ENCODE peak calls at places on chromosomes 7 and 10, in six cellular contexts. C is CD4-positive, alpha-beta T cell; X is PC-3; A is esophagus muscularis mucosa; W is ascending aorta; F is fibroblast of lung. N is an unnamed sample. For H3K9me3, the result is how much of the 10 kb centered on the place peaks cover.

GRCh38 chr10:50511512-50512213 is 112.1 kb downstream of the SGMS1 start:
- DNase-seq in C (no peak), X (peak), A (no peak), W (no peak), F (peak), N (no peak)

GRCh38 chr10:61452655-61453641 is at the start of gene TMEM26:
- DNase-seq in C (no peak), X (no peak), A (no peak), W (peak), F (peak), N (no peak)

GRCh38 chr10:132684164-132684891 is 101.6 kb downstream of the NKX6-2 start:
- DNase-seq in C (no peak), X (peak), A (no peak), W (peak), F (peak), N (no peak)

GRCh38 chr7:83936056-83936703 is 258.4 kb downstream of the SEMA3A start:
- DNase-seq in C (peak), X (peak), A (no peak), W (no peak), F (peak), N (no peak)

GRCh38 chr7:122006687-122007086 is 133.7 kb downstream of the PTPRZ1 start:
- DNase-seq in C (no peak), X (peak), A (no peak), W (no peak), F (no peak), N (no peak)

GRCh38 chr10:44384601-44385422 is at the start of gene CXCL12:
- DNase-seq in C (no peak), X (no peak), A (no peak), W (peak), F (no peak), N (no peak)

GRCh38 chr7:149348758-149349369 is 86.9 kb downstream of the ZNF783 start:
- DNase-seq in C (no peak), X (no peak), A (no peak), W (no peak), F (no peak), N (no peak)

GRCh38 chr7:105439174-105439893 is 50.6 kb upstream of the SRPK2 start:
- DNase-seq in C (no peak), X (peak), A (no peak), W (no peak), F (peak), N (no peak)

GRCh38 chr7:84677386-84677785 is 482.8 kb upstream of the SEMA3A start:
- DNase-seq in C (no peak), X (no peak), A (no peak), W (no peak), F (peak), N (no peak)

GRCh38 chr10:24920907-24921881 is 31.2 kb downstream of the PRTFDC1 start:
- DNase-seq in C (no peak), X (peak), A (no peak), W (peak), F (peak), N (peak)

GRCh38 chr10:26780793-26781601 is 79.8 kb downstream of the ABI1 start:
- DNase-seq in C (no peak), X (peak), A (no peak), W (no peak), F (peak), N (no peak)

GRCh38 chr7:104650991-104651680 is 322.7 kb downstream of the LHFPL3 start:
- DNase-seq in C (no peak), X (no peak), A (no peak), W (no peak), F (no peak), N (no peak)

GRCh38 chr10:88120599-88121333 is 257.3 kb downstream of the PTEN start:
- DNase-seq in C (no peak), X (no peak), A (no peak), W (no peak), F (no peak), N (no peak)

GRCh38 chr10:84298077-84298476 is 30.3 kb upstream of the CCSER2 start:
- DNase-seq in C (no peak), X (no peak), A (no peak), W (no peak), F (no peak), N (no peak)

GRCh38 chr7:102061981-102062390 is 224.7 kb upstream of the SH2B2 start:
- DNase-seq in C (no peak), X (no peak), A (no peak), W (peak), F (no peak), N (no peak)

GRCh38 chr7:40470111-40470736 is 335.4 kb downstream of the SUGCT start:
- DNase-seq in C (no peak), X (no peak), A (no peak), W (peak), F (peak), N (no peak)

GRCh38 chr10:103506061-103506460 is 12.6 kb downstream of the NEURL1 start:
- DNase-seq in C (no peak), X (no peak), A (no peak), W (peak), F (no peak), N (no peak)

GRCh38 chr7:26950854-26951253 is 86.5 kb upstream of the SKAP2 start:
- DNase-seq in C (no peak), X (no peak), A (no peak), W (no peak), F (peak), N (no peak)

GRCh38 chr7:120218702-120219101 is 54.3 kb upstream of the KCND2 start:
- DNase-seq in C (no peak), X (no peak), A (no peak), W (no peak), F (peak), N (no peak)

GRCh38 chr7:124246262-124246863 is 213.5 kb upstream of the TMEM229A start:
- DNase-seq in C (no peak), X (peak), A (no peak), W (no peak), F (peak), N (no peak)

GRCh38 chr10:13023754-13024153 is 22.2 kb upstream of the CCDC3 start:
- DNase-seq in C (no peak), X (no peak), A (no peak), W (no peak), F (no peak), N (no peak)

GRCh38 chr10:792792-793100 is 103.3 kb upstream of the DIP2C start:
- DNase-seq in C (no peak), X (no peak), A (no peak), W (no peak), F (peak), N (no peak)

GRCh38 chr7:80699030-80699638 is 60.7 kb downstream of the CD36 start:
- DNase-seq in C (no peak), X (peak), A (no peak), W (no peak), F (peak), N (no peak)

GRCh38 chr7:75650671-75651070 is 88.1 kb downstream of the HIP1 start:
- DNase-seq in C (no peak), X (no peak), A (no peak), W (peak), F (no peak), N (peak)

GRCh38 chr10:35225204-35225603 is 98.6 kb downstream of the CREM start:
- DNase-seq in C (no peak), X (peak), A (no peak), W (no peak), F (no peak), N (no peak)

GRCh38 chr10:7405637-7406036 is 5.2 kb downstream of the SFMBT2 start:
- DNase-seq in C (no peak), X (no peak), A (no peak), W (no peak), F (no peak), N (no peak)

GRCh38 chr10:11673346-11674330 is 62.2 kb upstream of the USP6NL start:
- DNase-seq in C (no peak), X (no peak), A (no peak), W (no peak), F (no peak), N (no peak)

GRCh38 chr7:115709664-115710063 is 320.9 kb downstream of the TFEC start:
- DNase-seq in C (no peak), X (no peak), A (no peak), W (no peak), F (no peak), N (no peak)

GRCh38 chr7:13050703-13051102 is 363.3 kb downstream of the ARL4A start:
- DNase-seq in C (no peak), X (peak), A (no peak), W (no peak), F (peak), N (no peak)

GRCh38 chr10:35606423-35606822 is 1.3 kb downstream of the GJD4 start:
- DNase-seq in C (no peak), X (peak), A (no peak), W (no peak), F (peak), N (no peak)

GRCh38 chr7:32058017-32058416 is 12.2 kb downstream of the PDE1C start:
- DNase-seq in C (no peak), X (no peak), A (no peak), W (no peak), F (no peak), N (no peak)
- H3K27ac ChIP-seq in C (no peak), X (no peak), A (peak), W (no peak), F (no peak), N (no peak)

GRCh38 chr7:23469150-23469960 is 936 bp downstream of the IGF2BP3 start:
- DNase-seq in C (no peak), X (no peak), A (peak), W (no peak), F (no peak), N (no peak)
- TF ChIP-seq CTCF in C (no peak), X (no peak), A (no peak), W (no peak), F (no peak), N (no peak)

GRCh38 chr10:128471151-128471550 is 344.9 kb upstream of the MKI67 start:
- DNase-seq in C (no peak), X (no peak), A (no peak), W (no peak), F (no peak), N (no peak)
- H3K9me3 ChIP-seq in C (under half), X (under half), A (under half), W (under half), F (under half), N (under half)

DNA sequence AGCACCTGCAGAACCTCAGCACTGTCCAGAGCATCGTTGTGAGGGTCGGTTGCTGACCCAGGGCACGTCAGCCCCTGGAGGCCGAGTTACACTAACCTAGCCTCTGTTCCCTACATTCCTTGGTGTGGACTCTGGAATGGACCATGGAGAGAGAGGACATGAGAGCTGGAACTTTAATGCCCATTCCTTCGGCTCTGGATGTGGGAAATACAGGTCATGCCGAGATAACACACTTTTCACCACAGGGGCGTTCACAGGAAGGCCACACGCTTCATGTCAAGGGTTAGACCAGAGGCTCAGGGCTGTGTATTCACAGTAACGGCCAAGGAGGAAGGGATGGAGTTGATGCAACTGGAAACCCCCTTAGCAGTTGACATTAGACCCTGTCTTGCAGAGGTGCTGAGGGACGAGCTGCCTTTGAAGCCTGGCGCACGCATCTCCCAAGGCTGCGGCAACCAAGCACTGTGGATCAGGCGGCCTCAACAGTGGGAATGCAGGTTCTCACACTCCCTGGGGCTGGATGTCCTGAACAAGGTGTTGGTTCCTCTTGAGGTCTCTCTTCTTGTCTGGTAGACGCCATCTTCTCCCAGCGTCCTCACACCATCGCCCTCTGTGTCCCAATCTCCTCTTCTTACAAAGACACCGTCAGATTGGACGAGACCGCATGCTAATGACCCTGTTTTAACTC is 245.2 kb downstream of the KLF6 start:
- DNase-seq in C (no peak), X (no peak), A (no peak), W (no peak), F (no peak), N (no peak)
- H3K27ac ChIP-seq in C (no peak), X (peak), A (peak), W (peak), F (peak), N (peak)

GRCh38 chr10:73772280-73773151 is 9.3 kb upstream of the CHCHD1 start:
- DNase-seq in C (peak), X (peak), A (peak), W (peak), F (peak), N (peak)
- TF ChIP-seq CTCF in C (no peak), X (peak), A (no peak), W (peak), F (no peak), N (no peak)

GRCh38 chr7:4021413-4021812 is 660.7 kb upstream of the FOXK1 start:
- DNase-seq in C (no peak), X (no peak), A (no peak), W (no peak), F (no peak), N (no peak)

GRCh38 chr7:4025694-4026615 is 656.1 kb upstream of the FOXK1 start:
- DNase-seq in C (no peak), X (no peak), A (no peak), W (no peak), F (no peak), N (no peak)

GRCh38 chr7:4023502-4023901 is 658.6 kb upstream of the FOXK1 start:
- DNase-seq in C (no peak), X (no peak), A (no peak), W (no peak), F (no peak), N (no peak)

GRCh38 chr7:4025211-4025610 is 656.9 kb upstream of the FOXK1 start:
- DNase-seq in C (no peak), X (no peak), A (no peak), W (no peak), F (no peak), N (no peak)

GRCh38 chr7:4024133-4024532 is 658.0 kb upstream of the FOXK1 start:
- DNase-seq in C (no peak), X (no peak), A (no peak), W (no peak), F (no peak), N (no peak)
- H3K9me3 ChIP-seq in C (under half), X (under half), A (under half), W (under half), F (under half), N (under half)

DNA sequence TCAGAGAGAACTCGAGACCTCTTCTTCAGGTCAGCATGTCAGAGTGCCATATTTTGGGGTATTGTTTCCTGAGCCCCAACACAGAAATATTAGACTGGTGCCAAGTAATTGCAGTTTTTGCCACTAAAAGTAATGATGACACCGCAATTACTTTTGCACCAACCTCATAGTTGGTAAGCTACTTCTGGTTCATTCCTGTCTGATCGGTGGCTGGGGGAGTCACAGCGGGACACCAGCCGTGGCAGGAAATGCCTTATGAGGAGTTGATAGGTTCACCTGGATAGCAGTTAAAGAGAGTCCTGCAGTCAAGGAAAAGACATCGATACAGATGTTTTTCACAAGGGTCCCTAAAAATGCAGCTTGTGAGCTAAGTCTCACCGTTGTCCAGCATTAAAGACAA is 23.9 kb upstream of the ATP6V0A4 start:
- DNase-seq in C (no peak), X (no peak), A (no peak), W (no peak), F (no peak), N (no peak)
- H3K27ac ChIP-seq in C (no peak), X (no peak), A (no peak), W (no peak), F (no peak), N (no peak)

GRCh38 chr10:118823256-118823907 is 68.6 kb upstream of the CACUL1 start:
- DNase-seq in C (no peak), X (no peak), A (no peak), W (no peak), F (no peak), N (no peak)

GRCh38 chr10:118832242-118832651 is 77.5 kb upstream of the CACUL1 start:
- DNase-seq in C (no peak), X (no peak), A (no peak), W (peak), F (peak), N (no peak)

GRCh38 chr10:118827466-118828155 is 72.8 kb upstream of the CACUL1 start:
- DNase-seq in C (no peak), X (no peak), A (no peak), W (no peak), F (no peak), N (no peak)
- TF ChIP-seq CTCF in C (peak), X (peak), A (no peak), W (no peak), F (peak), N (no peak)

GRCh38 chr7:64999165-65000004 is 7.1 kb downstream of the ERV3-1 start:
- DNase-seq in C (no peak), X (peak), A (no peak), W (peak), F (peak), N (no peak)

GRCh38 chr7:64998865-64999164 is 7.7 kb downstream of the ERV3-1 start:
- DNase-seq in C (no peak), X (no peak), A (no peak), W (no peak), F (no peak), N (no peak)

GRCh38 chr7:64996305-64996704 is 5.5 kb upstream of the ZNF117 start:
- DNase-seq in C (no peak), X (no peak), A (no peak), W (no peak), F (no peak), N (no peak)

GRCh38 chr7:64997927-64998391 is 7.1 kb upstream of the ZNF117 start:
- DNase-seq in C (no peak), X (peak), A (no peak), W (peak), F (peak), N (no peak)

DNA sequence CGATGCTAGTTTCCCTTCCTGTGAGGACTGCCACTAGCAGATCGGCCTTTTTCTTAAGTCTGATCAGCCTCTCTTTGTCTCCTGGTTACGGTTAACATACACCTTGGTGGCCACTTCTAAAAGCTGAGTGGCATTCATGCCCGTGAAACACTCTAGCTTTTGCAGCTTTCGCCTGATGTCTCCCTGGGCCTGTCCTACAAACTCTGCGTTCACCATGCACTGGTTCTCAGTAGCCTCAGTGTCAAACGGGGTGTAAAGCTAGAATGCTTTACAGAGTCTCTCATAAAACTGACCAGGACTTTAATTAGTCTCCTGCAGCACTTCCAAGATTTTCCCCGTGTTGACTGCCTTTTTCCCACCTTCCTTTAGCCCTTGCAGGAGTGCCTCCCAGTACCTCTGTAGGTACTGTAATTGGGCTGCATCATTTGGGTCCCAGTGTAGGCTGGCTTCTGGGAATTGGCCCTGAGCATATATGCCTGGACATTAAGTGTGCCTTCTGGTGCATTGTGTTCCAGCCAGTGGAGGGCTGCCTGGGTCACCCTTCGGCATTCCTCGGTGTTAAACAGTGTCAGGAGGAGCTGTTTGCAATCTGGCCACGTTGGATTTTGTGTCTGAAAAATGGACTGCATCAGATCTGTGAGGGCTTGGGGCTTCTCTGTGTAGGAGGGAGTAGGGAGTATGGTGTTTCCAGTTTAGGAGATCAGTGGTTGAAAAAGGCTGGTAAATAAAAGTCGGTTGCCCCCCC is 6.5 kb upstream of the ZNF117 start:
- DNase-seq in C (no peak), X (no peak), A (no peak), W (no peak), F (no peak), N (no peak)
- H3K9me3 ChIP-seq in C (half or more), X (under half), A (under half), W (under half), F (under half), N (under half)

DNA sequence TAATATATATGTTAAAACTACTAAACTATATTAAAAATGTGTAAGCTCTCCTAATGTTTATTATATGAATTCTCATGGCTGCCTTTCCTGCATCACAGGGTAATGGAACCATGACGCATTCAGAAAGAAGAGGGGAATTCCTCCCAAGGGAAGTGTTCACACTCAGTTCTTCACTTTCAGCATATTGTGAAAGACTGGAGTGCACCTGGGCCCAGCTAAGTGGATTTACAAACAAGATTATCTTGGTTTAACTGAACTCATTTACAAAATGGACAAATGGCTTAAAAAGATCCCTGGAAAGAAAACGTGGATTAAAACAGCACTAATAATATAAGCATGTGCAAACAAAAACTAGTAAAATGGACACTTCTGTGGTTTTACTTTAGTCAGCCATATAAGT is 149.8 kb downstream of the DOCK4 start:
- DNase-seq in C (no peak), X (no peak), A (no peak), W (no peak), F (peak), N (no peak)
- H3K27ac ChIP-seq in C (no peak), X (no peak), A (no peak), W (no peak), F (no peak), N (no peak)

N was measured in thoracic aorta.